ENCODE peak calls at places on chromosomes 16 and 17, in ten cellular contexts. C is MM.1S; N is A549; Y is cardiac muscle cell; H is thoracic aorta; U is left lung; O is left ventricle myocardium inferior; B is endodermal cell; F is CD8-positive, alpha-beta T cell; V is psoas muscle. Q is an unnamed sample.

GRCh38 chr17:9729034-9729650 is 62.2 kb downstream of the DHRS7C start:
- DNase-seq in V (no peak), C (peak; percentile 44), N (peak; percentile 78), O (no peak), Y (peak; percentile 66), F (no peak), B (peak; percentile 70), U (no peak), H (no peak), Q (no peak)

GRCh38 chr17:13761221-13761620 is 159.5 kb upstream of the HS3ST3A1 start:
- DNase-seq in H (no peak), C (no peak), O (no peak), U (no peak), V (no peak), B (no peak), N (no peak), Y (no peak), F (no peak), Q (no peak)

GRCh38 chr17:17156107-17156506 is 50.0 kb downstream of the PLD6 start:
- DNase-seq in H (no peak), C (no peak), U (no peak), F (no peak), O (no peak), N (no peak), B (no peak), V (no peak), Y (no peak), Q (no peak)

GRCh38 chr17:7511108-7511507 is 26.9 kb downstream of the POLR2A start:
- DNase-seq in V (no peak), F (no peak), H (no peak), B (no peak), U (no peak), N (no peak), O (no peak), C (no peak), Y (no peak), Q (no peak)

GRCh38 chr17:59001158-59001814 is 105.4 kb downstream of the TRIM37 start:
- DNase-seq in Y (no peak), N (peak; percentile 9), B (peak; percentile 61), V (no peak), C (no peak), U (peak; percentile 71), O (no peak), F (peak; percentile 69), H (no peak), Q (no peak)

GRCh38 chr16:67248401-67249177 is at the start of gene SLC9A5:
- DNase-seq in U (peak; percentile 50), Y (peak; percentile 58), N (no peak), C (no peak), B (peak; percentile 81), V (peak; percentile 79), H (no peak), F (peak; percentile 24), O (peak; percentile 32), Q (peak; percentile 21)

GRCh38 chr16:77431131-77431670 is 3.6 kb downstream of the ADAMTS18 start:
- DNase-seq in V (no peak), O (no peak), N (no peak), H (no peak), U (no peak), F (no peak), B (no peak), Y (peak; percentile 20), C (no peak), Q (no peak)

GRCh38 chr16:10128397-10129258 is 53.6 kb downstream of the GRIN2A start:
- DNase-seq in N (no peak), V (no peak), F (no peak), O (no peak), B (no peak), U (no peak), Y (no peak), C (no peak), H (no peak), Q (no peak)

GRCh38 chr16:85754403-85754802 is 3.5 kb upstream of the C16orf74 start:
- DNase-seq in O (no peak), N (no peak), H (no peak), U (no peak), C (no peak), Y (no peak), F (no peak), V (no peak), B (no peak), Q (no peak)

GRCh38 chr17:5711344-5711743 is 127.0 kb upstream of the NLRP1 start:
- DNase-seq in C (no peak), H (no peak), U (no peak), Y (no peak), F (no peak), B (peak; percentile 69), V (no peak), N (no peak), O (no peak), Q (no peak)

GRCh38 chr16:46790599-46791270 is 40.2 kb downstream of the C16orf87 start:
- DNase-seq in H (no peak), U (no peak), B (no peak), N (no peak), F (no peak), V (no peak), Y (no peak), C (no peak), O (no peak), Q (no peak)

GRCh38 chr16:31861415-31861814 is 12.2 kb upstream of the ZNF267 start:
- DNase-seq in O (no peak), B (no peak), N (no peak), F (no peak), Y (no peak), H (no peak), C (no peak), V (no peak), U (no peak), Q (no peak)

GRCh38 chr16:7004266-7004665 is 328.4 kb upstream of the RBFOX1 start:
- DNase-seq in C (no peak), N (no peak), F (no peak), O (no peak), V (no peak), U (no peak), Y (no peak), B (no peak), H (no peak), Q (no peak)

GRCh38 chr16:30456302-30456701 is 10.6 kb upstream of the SEPHS2 start:
- DNase-seq in O (no peak), V (no peak), H (no peak), C (no peak), U (no peak), B (no peak), F (no peak), N (no peak), Y (no peak), Q (no peak)
- H3K4me1 ChIP-seq in O (no peaks in the 10 kb centered on the region), V (no peaks in the 10 kb centered on the region), H (no peaks in the 10 kb centered on the region), C (no peaks in the 10 kb centered on the region), U (no peaks in the 10 kb centered on the region), B (no peaks in the 10 kb centered on the region), F (peaks cover 26% of the 10 kb centered on the region), N (peaks cover 3% of the 10 kb centered on the region), Y (no peaks in the 10 kb centered on the region), Q (peaks cover 29% of the 10 kb centered on the region)

DNA sequence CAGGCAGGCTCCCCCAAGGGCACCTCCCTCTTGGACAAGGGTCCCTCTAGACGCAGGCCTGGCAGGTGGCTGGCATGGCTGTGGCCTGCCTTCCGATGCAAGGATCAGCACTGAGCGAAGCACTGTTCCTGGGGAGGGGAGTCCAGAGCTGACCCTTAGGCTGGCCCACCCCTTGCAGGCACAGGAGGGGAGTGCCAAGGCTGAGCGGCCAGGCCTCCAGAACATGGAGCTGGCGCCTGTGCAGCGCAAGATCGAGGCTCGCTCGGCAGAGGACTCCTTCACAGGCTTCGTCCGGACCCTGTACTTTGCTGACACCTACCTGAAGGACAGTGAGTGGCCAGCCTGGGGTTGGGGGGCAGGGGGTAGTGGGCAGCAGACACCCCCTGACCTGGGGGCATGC is 16.8 kb upstream of the MYO15B start:
- DNase-seq in V (no peak), H (no peak), Y (no peak), C (no peak), O (no peak), F (no peak), B (no peak), N (no peak), U (no peak), Q (no peak)
- H3K4me3 ChIP-seq in V (no peak overlapping the region), H (no peak overlapping the region), Y (no peak overlapping the region), C (no peak overlapping the region), O (no peak overlapping the region), F (no peak overlapping the region), B (no peak overlapping the region), N (no peak overlapping the region), U (no peak overlapping the region), Q (no peak overlapping the region)

GRCh38 chr17:19330271-19330670 is 32.3 kb downstream of the B9D1 start:
- DNase-seq in F (no peak), B (no peak), V (no peak), N (no peak), C (no peak), O (no peak), H (no peak), Y (peak; percentile 36), U (no peak), Q (no peak)

GRCh38 chr17:19331134-19331533 is 31.4 kb downstream of the B9D1 start:
- DNase-seq in H (no peak), N (no peak), Y (no peak), V (no peak), O (no peak), C (no peak), F (no peak), U (no peak), B (no peak), Q (no peak)

GRCh38 chr17:19332371-19333131 is 30.0 kb downstream of the B9D1 start:
- DNase-seq in N (no peak), F (no peak), C (no peak), U (no peak), B (no peak), Y (no peak), V (no peak), H (no peak), O (no peak), Q (no peak)

GRCh38 chr17:19333132-19333440 is 29.4 kb downstream of the B9D1 start:
- DNase-seq in B (no peak), F (no peak), V (no peak), N (no peak), C (no peak), O (no peak), U (no peak), H (no peak), Y (no peak), Q (no peak)

DNA sequence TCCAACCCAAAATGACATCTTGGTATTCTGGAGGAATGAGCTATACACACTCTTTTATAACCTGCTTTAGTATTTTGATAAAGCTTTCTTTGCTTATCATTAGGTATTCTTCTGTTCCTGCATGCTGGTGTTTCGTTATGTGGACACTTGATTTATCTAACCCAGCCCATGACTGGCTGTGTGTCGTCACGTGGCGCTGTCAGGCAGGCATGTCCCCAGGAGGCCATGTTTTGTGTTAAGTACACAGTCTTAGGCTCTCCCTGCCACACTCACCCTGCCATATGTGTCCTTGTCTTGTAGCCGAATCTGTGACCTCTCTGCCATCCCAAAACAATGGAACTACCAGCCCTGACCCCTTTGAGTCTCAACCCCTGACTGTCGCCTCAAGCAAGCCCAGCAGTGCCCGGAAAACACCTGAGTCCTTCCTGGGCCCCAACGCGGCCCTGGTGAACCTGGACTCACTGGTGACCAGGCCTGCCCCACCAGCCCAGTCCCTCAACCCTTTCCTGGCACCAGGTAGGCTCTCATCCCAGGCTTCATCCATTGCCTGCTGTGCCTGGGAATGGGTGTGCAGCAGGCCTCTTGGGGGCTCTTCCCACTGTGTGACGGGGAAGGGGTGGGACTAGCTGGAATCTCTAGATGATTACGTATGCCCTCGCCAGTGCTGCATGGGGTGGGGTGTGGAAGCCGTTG is 30.8 kb downstream of the B9D1 start:
- DNase-seq in C (no peak), B (no peak), V (no peak), U (no peak), H (no peak), F (no peak), O (no peak), N (no peak), Y (no peak), Q (no peak)
- H3K27ac ChIP-seq in C (no peak overlapping the region), B (peak overlapping the region; percentile 67), V (no peak overlapping the region), U (no peak overlapping the region), H (no peak overlapping the region), F (no peak overlapping the region), O (no peak overlapping the region), N (no peak overlapping the region), Y (peak overlapping the region; percentile 82), Q (no peak overlapping the region)

GRCh38 chr17:48047113-48047740 is 932 bp upstream of the NFE2L1 start:
- DNase-seq in Y (no peak), C (peak; percentile 8), H (no peak), N (peak; percentile 26), V (no peak), B (peak; percentile 61), F (no peak), O (no peak), U (no peak), Q (no peak)
- H3K4me1 ChIP-seq in Y (peaks cover 35% of the 10 kb centered on the region), C (peaks cover 27% of the 10 kb centered on the region), H (peaks cover 32% of the 10 kb centered on the region), N (peaks cover 46% of the 10 kb centered on the region), V (peaks cover 41% of the 10 kb centered on the region), B (peaks cover 11% of the 10 kb centered on the region), F (peaks cover 34% of the 10 kb centered on the region), O (peaks cover 62% of the 10 kb centered on the region), U (peaks cover 25% of the 10 kb centered on the region), Q (peaks cover 18% of the 10 kb centered on the region)

Q was measured in naive thymus-derived CD4-positive, alpha-beta T cell.